ENCODE peak calls at places on chromosome 11, in five cellular contexts. H is mucosa of descending colon, Y is uterus, S is osteoblast, Z is prostate gland. N is an unnamed sample. For H3K36me3 and H3K4me1, the result is how much of the 10 kb centered on the place peaks cover.

GRCh38 chr11:91804057-91804456 is 420.6 kb upstream of the FAT3 start:
- DNase-seq in H (no peak), S (no peak), Y (no peak), Z (no peak), N (no peak)

GRCh38 chr11:102846292-102846691 is 2.9 kb upstream of the MMP3 start:
- DNase-seq in S (no peak), Y (no peak), H (no peak), Z (no peak), N (no peak)

GRCh38 chr11:134883484-134883883 is 471.4 kb upstream of the B3GAT1 start:
- DNase-seq in Z (no peak), Y (no peak), S (no peak), H (no peak), N (no peak)

GRCh38 chr11:78567209-78567608 is 7.5 kb downstream of the NARS2 start:
- DNase-seq in Z (no peak), Y (no peak), H (no peak), S (no peak), N (no peak)

GRCh38 chr11:6646040-6646439 is 9.6 kb downstream of the DCHS1 start:
- DNase-seq in H (no peak), Z (no peak), S (peak), Y (no peak), N (peak)

GRCh38 chr11:11701070-11701469 is 79.3 kb upstream of the GALNT18 start:
- DNase-seq in S (peak), Z (no peak), H (no peak), Y (no peak), N (no peak)

GRCh38 chr11:18865261-18865660 is 73.7 kb upstream of the PTPN5 start:
- DNase-seq in Y (no peak), Z (no peak), H (no peak), S (no peak), N (no peak)

GRCh38 chr11:46345131-46345597 is 2.1 kb upstream of the DGKZ start:
- DNase-seq in Z (peak), S (peak), Y (peak), H (peak), N (peak)

GRCh38 chr11:102172127-102172848 is 62.0 kb downstream of the YAP1 start:
- DNase-seq in Y (no peak), S (no peak), H (no peak), Z (no peak), N (no peak)

GRCh38 chr11:15627560-15627959 is 512.8 kb downstream of the INSC start:
- DNase-seq in Z (no peak), Y (no peak), S (peak), H (no peak), N (no peak)

GRCh38 chr11:64146036-64146943 is 19.6 kb downstream of the MACROD1 start:
- DNase-seq in Z (no peak), S (peak), Y (no peak), H (peak), N (no peak)

GRCh38 chr11:74840486-74840885 is 91.8 kb downstream of the RNF169 start:
- DNase-seq in S (no peak), Y (no peak), H (no peak), Z (no peak), N (no peak)
- H3K36me3 ChIP-seq in S (half or more), Y (under half), H (under half), Z (under half), N (half or more)

DNA sequence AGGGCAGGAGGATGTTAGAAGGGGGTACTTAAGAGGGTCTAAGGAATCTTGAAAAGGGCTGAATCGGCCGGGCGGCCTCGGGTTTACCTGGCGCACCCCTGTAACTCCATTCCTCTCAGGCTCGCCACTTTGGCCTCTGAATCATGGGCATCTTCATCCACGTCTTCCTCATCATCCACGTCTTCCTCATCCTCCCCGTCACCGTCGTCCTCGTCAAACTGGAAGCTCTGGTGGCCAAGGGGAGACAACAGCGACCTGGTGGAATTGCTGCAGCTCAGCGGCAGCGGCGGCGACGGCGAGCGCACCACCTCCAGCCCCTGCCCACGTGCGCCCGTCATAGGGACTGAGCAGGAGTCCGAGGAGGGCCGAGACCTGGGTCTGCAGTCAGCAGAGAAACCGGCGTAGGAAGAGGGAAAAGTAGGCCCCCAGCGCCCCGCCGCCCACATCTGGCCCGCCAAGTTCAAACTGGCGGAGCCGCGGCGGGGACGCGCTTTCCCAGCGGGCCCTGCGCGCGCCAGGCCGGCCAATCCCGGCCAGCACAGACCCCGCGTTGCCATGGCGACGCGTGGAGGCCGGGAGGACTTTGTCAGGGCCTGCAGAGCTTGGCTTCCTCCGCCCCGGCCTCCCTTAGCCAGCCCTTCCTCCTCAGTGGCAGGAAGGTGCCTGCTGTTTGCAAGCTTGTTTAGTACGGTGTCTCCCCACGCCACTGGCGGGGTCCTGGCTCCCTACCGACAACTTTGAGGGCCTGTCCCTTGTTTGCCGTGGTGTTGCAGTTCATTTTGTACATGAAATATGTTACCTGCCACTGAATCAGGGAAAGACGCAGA is at the start of gene CCDC34:
- DNase-seq in Z (peak), S (peak), H (peak), Y (peak), N (peak)
- H3K4me1 ChIP-seq in Z (under half), S (under half), H (under half), Y (under half), N (under half)

GRCh38 chr11:111761056-111761455 is 5.1 kb downstream of the PPP2R1B start:
- DNase-seq in H (no peak), Y (no peak), Z (no peak), S (no peak), N (no peak)
- H3K36me3 ChIP-seq in H (under half), Y (under half), Z (under half), S (half or more), N (under half)

DNA sequence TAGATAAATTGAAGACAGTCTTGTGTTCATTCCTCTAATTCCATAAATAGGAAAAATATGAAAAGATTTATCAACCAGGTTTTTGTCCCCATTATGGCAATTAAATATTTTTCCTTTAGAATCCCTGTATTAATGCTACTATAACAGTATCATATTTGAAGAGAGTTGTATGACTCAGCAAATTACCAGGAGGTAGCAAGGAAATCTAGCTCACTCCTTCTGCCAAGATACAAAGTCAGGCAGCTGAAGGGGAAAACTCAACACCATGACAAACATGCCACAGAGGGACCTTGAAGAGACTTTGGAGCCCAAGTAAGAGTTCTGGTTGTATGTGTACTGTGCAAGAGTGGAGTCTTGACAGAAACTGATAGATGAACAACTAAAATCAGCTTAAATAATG is 143.3 kb downstream of the GUCY1A2 start:
- DNase-seq in S (no peak), Y (no peak), Z (no peak), H (no peak), N (no peak)
- H3K4me1 ChIP-seq in S (under half), Y (under half), Z (under half), H (under half), N (under half)

DNA sequence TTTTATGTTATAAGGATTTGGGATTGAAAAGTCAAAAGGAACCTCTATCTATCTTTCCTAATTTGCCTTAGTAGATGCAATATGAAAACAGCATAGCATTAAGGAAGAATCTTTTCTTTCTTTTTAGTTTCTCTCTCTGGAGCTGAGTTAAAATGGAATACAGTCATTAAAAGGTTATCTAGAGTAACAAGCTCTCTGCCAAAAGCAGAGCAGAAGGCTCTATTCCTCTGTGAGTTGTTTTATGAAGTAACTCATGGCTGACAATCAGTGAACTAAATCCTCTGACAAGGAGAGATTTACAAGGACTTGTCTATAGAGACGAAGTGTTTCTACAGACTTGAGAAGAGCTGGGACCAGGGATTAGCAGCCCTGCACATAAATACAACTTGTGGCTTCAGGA is 192.4 kb upstream of the RAG2 start:
- DNase-seq in S (no peak), Y (no peak), H (no peak), Z (no peak), N (no peak)
- H3K36me3 ChIP-seq in S (under half), Y (under half), H (under half), Z (under half), N (under half)

GRCh38 chr11:118618115-118618990 is 10.9 kb downstream of the PHLDB1 start:
- DNase-seq in S (no peak), Z (peak), H (peak), Y (peak), N (peak)
- H3K4me1 ChIP-seq in S (half or more), Z (under half), H (under half), Y (under half), N (half or more)

GRCh38 chr11:77340501-77340900 is 39.0 kb upstream of the GDPD4 start:
- DNase-seq in H (no peak), Z (no peak), S (no peak), Y (no peak), N (no peak)
- H3K36me3 ChIP-seq in H (under half), Z (under half), S (under half), Y (under half), N (under half)

DNA sequence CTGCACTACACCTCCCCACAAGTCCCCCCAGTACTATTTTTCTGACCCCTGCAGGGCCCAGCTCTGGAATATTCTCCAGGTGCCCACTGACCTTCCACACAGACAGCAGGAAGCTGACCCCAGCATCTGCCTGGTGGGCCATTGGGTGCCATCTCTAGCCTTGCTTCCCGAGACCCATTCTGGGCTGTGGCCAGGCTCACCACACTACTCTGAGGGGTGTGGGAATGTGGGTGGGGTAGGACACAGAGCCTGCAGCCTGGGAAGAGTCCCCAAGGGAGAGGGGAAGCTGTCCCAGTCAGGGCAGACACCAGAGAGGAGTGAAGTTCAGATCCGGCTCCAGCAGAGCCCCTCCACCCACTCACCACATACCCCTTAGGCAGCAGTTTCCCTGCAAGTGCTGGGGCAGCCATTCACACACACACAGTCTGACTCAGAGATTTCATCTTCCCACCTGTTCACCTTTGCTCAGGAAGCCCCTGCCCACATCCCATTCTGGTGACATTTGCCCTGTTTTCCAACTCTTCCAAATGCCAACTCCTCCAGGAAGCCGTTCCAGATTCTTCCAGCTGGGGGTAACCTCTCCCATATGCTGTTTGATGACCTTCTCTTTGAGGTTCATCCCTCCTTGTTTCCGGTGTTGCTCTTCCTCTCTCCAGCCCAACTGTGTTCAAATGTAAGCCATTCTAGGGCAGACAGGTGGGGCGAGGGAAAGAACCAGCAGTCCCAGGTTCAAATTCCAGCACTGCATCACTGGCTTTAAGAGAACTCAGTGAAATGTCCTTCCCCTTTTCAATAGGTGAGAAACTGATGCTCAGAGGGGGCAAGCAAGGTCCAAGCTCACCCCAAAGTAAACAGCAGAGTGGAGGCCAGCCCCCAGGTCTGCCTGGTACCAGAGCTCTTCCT is 2.0 kb downstream of the SLCO2B1 start:
- DNase-seq in Y (no peak), S (no peak), H (no peak), Z (no peak), N (no peak)
- H3K4me1 ChIP-seq in Y (under half), S (under half), H (half or more), Z (under half), N (under half)

N was measured in kidney.